ENCODE peak calls at places on chromosome 11, in five cellular contexts. One of them, this sample, is unnamed.

GRCh38 chr11:20450829-20451228 is 63.3 kb downstream of the PRMT3 start:
- DNase-seq in right atrium auricular region: no peak
- DNase-seq in brain microvascular endothelial cell: no peak
- DNase-seq in heart left ventricle: no peak
- DNase-seq in prostate gland: no peak
- DNase-seq in this sample: no peak

GRCh38 chr11:126277780-126278179 is 5.1 kb upstream of the TIRAP start:
- DNase-seq in brain microvascular endothelial cell: no peak
- DNase-seq in right atrium auricular region: no peak
- DNase-seq in prostate gland: no peak
- DNase-seq in heart left ventricle: no peak
- DNase-seq in this sample: no peak

GRCh38 chr11:99814738-99815137 is 794.0 kb downstream of the CNTN5 start:
- DNase-seq in prostate gland: no peak
- DNase-seq in heart left ventricle: no peak
- DNase-seq in right atrium auricular region: no peak
- DNase-seq in brain microvascular endothelial cell: no peak
- DNase-seq in this sample: no peak

GRCh38 chr11:66491315-66491935 is 11.2 kb downstream of the DPP3 start:
- DNase-seq in prostate gland: no peak
- DNase-seq in brain microvascular endothelial cell: no peak
- DNase-seq in heart left ventricle: peak; percentile 11
- DNase-seq in right atrium auricular region: no peak
- DNase-seq in this sample: no peak

GRCh38 chr11:67278939-67279588 is 10.0 kb upstream of the ANKRD13D start:
- DNase-seq in prostate gland: no peak
- DNase-seq in heart left ventricle: peak; percentile 14
- DNase-seq in right atrium auricular region: no peak
- DNase-seq in brain microvascular endothelial cell: no peak
- DNase-seq in this sample: no peak

GRCh38 chr11:123062892-123063395 is 1.0 kb upstream of the HSPA8 start:
- DNase-seq in prostate gland: no peak
- DNase-seq in brain microvascular endothelial cell: peak; percentile 28
- DNase-seq in right atrium auricular region: no peak
- DNase-seq in heart left ventricle: no peak
- DNase-seq in this sample: no peak

GRCh38 chr11:114088216-114088615 is 28.7 kb downstream of the ZBTB16 start:
- DNase-seq in right atrium auricular region: no peak
- DNase-seq in prostate gland: no peak
- DNase-seq in brain microvascular endothelial cell: no peak
- DNase-seq in heart left ventricle: no peak
- DNase-seq in this sample: no peak

GRCh38 chr11:46666516-46666915 is 33.9 kb downstream of the ARHGAP1 start:
- DNase-seq in right atrium auricular region: no peak
- DNase-seq in prostate gland: no peak
- DNase-seq in heart left ventricle: peak; percentile 41
- DNase-seq in brain microvascular endothelial cell: no peak
- DNase-seq in this sample: no peak

GRCh38 chr11:64694026-64694755 is 28.8 kb downstream of the NRXN2 start:
- DNase-seq in prostate gland: no peak
- DNase-seq in right atrium auricular region: no peak
- DNase-seq in brain microvascular endothelial cell: no peak
- DNase-seq in heart left ventricle: no peak
- DNase-seq in this sample: no peak

GRCh38 chr11:117390743-117391142 is 63.1 kb downstream of the CEP164 start:
- DNase-seq in brain microvascular endothelial cell: no peak
- DNase-seq in right atrium auricular region: no peak
- DNase-seq in prostate gland: no peak
- DNase-seq in heart left ventricle: no peak
- DNase-seq in this sample: no peak

GRCh38 chr11:65116370-65117205 is 913 bp downstream of the ZNHIT2 start:
- DNase-seq in heart left ventricle: peak; percentile 48
- DNase-seq in right atrium auricular region: no peak
- DNase-seq in brain microvascular endothelial cell: no peak
- DNase-seq in prostate gland: no peak
- DNase-seq in this sample: no peak

GRCh38 chr11:65013130-65013691 is 749 bp upstream of the ARL2 start:
- DNase-seq in prostate gland: peak; percentile 84
- DNase-seq in right atrium auricular region: peak; percentile 96
- DNase-seq in brain microvascular endothelial cell: peak; percentile 83
- DNase-seq in heart left ventricle: peak; percentile 93
- DNase-seq in this sample: no peak

GRCh38 chr11:102115557-102115956 is 5.3 kb downstream of the YAP1 start:
- DNase-seq in heart left ventricle: no peak
- DNase-seq in prostate gland: peak; percentile 54
- DNase-seq in brain microvascular endothelial cell: peak; percentile 65
- DNase-seq in right atrium auricular region: no peak
- DNase-seq in this sample: no peak

GRCh38 chr11:117090111-117090706 is 8.0 kb downstream of the SIK3 start:
- DNase-seq in prostate gland: no peak
- DNase-seq in brain microvascular endothelial cell: no peak
- DNase-seq in right atrium auricular region: no peak
- DNase-seq in heart left ventricle: no peak
- DNase-seq in this sample: no peak

GRCh38 chr11:78212586-78213371 is 24.1 kb downstream of the USP35 start:
- DNase-seq in right atrium auricular region: no peak
- DNase-seq in heart left ventricle: no peak
- DNase-seq in brain microvascular endothelial cell: no peak
- DNase-seq in prostate gland: no peak
- DNase-seq in this sample: no peak

GRCh38 chr11:85279267-85279666 is 347.9 kb downstream of the DLG2 start:
- DNase-seq in heart left ventricle: no peak
- DNase-seq in prostate gland: no peak
- DNase-seq in right atrium auricular region: no peak
- DNase-seq in brain microvascular endothelial cell: no peak
- DNase-seq in this sample: no peak

GRCh38 chr11:61071208-61071681 is 31.0 kb upstream of the CD5 start:
- DNase-seq in right atrium auricular region: no peak
- DNase-seq in prostate gland: no peak
- DNase-seq in brain microvascular endothelial cell: no peak
- DNase-seq in heart left ventricle: no peak
- DNase-seq in this sample: no peak

GRCh38 chr11:127670372-127670771 is 669.8 kb upstream of the KIRREL3 start:
- DNase-seq in heart left ventricle: no peak
- DNase-seq in brain microvascular endothelial cell: no peak
- DNase-seq in right atrium auricular region: no peak
- DNase-seq in prostate gland: no peak
- DNase-seq in this sample: no peak

GRCh38 chr11:103091810-103092524 is at the start of gene DCUN1D5:
- DNase-seq in prostate gland: peak; percentile 96
- DNase-seq in brain microvascular endothelial cell: peak; percentile 96
- DNase-seq in heart left ventricle: peak; percentile 98
- DNase-seq in right atrium auricular region: peak; percentile 98
- DNase-seq in this sample: peak; percentile 97

GRCh38 chr11:34012734-34013133 is 38.8 kb upstream of the CAPRIN1 start:
- DNase-seq in heart left ventricle: no peak
- DNase-seq in prostate gland: no peak
- DNase-seq in right atrium auricular region: no peak
- DNase-seq in brain microvascular endothelial cell: no peak
- DNase-seq in this sample: no peak

GRCh38 chr11:63747006-63747405 is 21.6 kb downstream of the ZFTA start:
- DNase-seq in right atrium auricular region: no peak
- DNase-seq in brain microvascular endothelial cell: no peak
- DNase-seq in prostate gland: no peak
- DNase-seq in heart left ventricle: no peak
- DNase-seq in this sample: no peak

GRCh38 chr11:119774180-119774763 is 45.3 kb upstream of the NECTIN1 start:
- DNase-seq in heart left ventricle: no peak
- DNase-seq in right atrium auricular region: no peak
- DNase-seq in prostate gland: no peak
- DNase-seq in brain microvascular endothelial cell: no peak
- DNase-seq in this sample: no peak

GRCh38 chr11:9490376-9490775 is 29.6 kb downstream of the ZNF143 start:
- DNase-seq in brain microvascular endothelial cell: no peak
- DNase-seq in right atrium auricular region: no peak
- DNase-seq in prostate gland: no peak
- DNase-seq in heart left ventricle: no peak
- DNase-seq in this sample: no peak

GRCh38 chr11:9494316-9494715 is 33.5 kb downstream of the ZNF143 start:
- DNase-seq in right atrium auricular region: no peak
- DNase-seq in brain microvascular endothelial cell: no peak
- DNase-seq in heart left ventricle: no peak
- DNase-seq in prostate gland: no peak
- DNase-seq in this sample: no peak

GRCh38 chr11:9489366-9489765 is 28.6 kb downstream of the ZNF143 start:
- DNase-seq in heart left ventricle: no peak
- DNase-seq in brain microvascular endothelial cell: peak; percentile 3
- DNase-seq in prostate gland: no peak
- DNase-seq in right atrium auricular region: no peak
- DNase-seq in this sample: no peak

GRCh38 chr11:9495780-9496514 is 35.1 kb downstream of the ZNF143 start:
- DNase-seq in brain microvascular endothelial cell: no peak
- DNase-seq in prostate gland: no peak
- DNase-seq in right atrium auricular region: no peak
- DNase-seq in heart left ventricle: no peak
- DNase-seq in this sample: no peak

GRCh38 chr11:9493492-9493891 is 32.7 kb downstream of the ZNF143 start:
- DNase-seq in brain microvascular endothelial cell: no peak
- DNase-seq in prostate gland: no peak
- DNase-seq in right atrium auricular region: no peak
- DNase-seq in heart left ventricle: no peak
- DNase-seq in this sample: no peak
- H3K36me3 ChIP-seq in brain microvascular endothelial cell: peaks cover 20% of the 10 kb centered on the region
- H3K36me3 ChIP-seq in prostate gland: no peaks in the 10 kb centered on the region
- H3K36me3 ChIP-seq in right atrium auricular region: peaks cover 60% of the 10 kb centered on the region
- H3K36me3 ChIP-seq in heart left ventricle: peaks cover 85% of the 10 kb centered on the region
- H3K36me3 ChIP-seq in this sample: no peaks in the 10 kb centered on the region

GRCh38 chr11:130891326-130891725 is 25.0 kb downstream of the SNX19 start:
- DNase-seq in right atrium auricular region: no peak
- DNase-seq in heart left ventricle: no peak
- DNase-seq in prostate gland: no peak
- DNase-seq in brain microvascular endothelial cell: no peak
- DNase-seq in this sample: no peak
- H3K36me3 ChIP-seq in right atrium auricular region: peaks cover 37% of the 10 kb centered on the region
- H3K36me3 ChIP-seq in heart left ventricle: peaks cover 69% of the 10 kb centered on the region
- H3K36me3 ChIP-seq in prostate gland: peaks cover 2% of the 10 kb centered on the region
- H3K36me3 ChIP-seq in brain microvascular endothelial cell: peaks cover 25% of the 10 kb centered on the region
- H3K36me3 ChIP-seq in this sample: no peaks in the 10 kb centered on the region

DNA sequence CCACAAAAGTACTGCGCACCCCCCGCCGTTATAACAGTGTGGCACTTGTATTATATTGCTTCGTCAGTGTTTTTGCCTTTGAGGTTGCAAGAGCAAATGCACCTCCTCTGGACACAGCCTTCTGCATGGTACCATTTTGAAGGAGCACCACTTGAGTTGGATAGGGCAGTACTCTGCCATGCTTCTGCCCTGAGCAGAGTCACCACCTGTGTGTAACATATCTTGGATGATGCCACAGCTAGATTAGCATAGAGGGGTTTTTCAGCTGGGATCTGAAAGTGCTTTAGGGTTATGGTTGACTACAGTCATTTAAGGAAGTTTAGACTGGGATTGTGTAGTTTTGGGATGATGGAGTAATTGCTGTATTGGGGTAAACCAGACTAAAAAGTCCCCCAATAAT is 78.8 kb downstream of the PPP6R3 start:
- DNase-seq in heart left ventricle: no peak
- DNase-seq in prostate gland: no peak
- DNase-seq in brain microvascular endothelial cell: no peak
- DNase-seq in right atrium auricular region: no peak
- DNase-seq in this sample: no peak
- H3K36me3 ChIP-seq in heart left ventricle: peaks cover 52% of the 10 kb centered on the region
- H3K36me3 ChIP-seq in prostate gland: no peaks in the 10 kb centered on the region
- H3K36me3 ChIP-seq in brain microvascular endothelial cell: peaks cover 13% of the 10 kb centered on the region
- H3K36me3 ChIP-seq in right atrium auricular region: peaks cover 19% of the 10 kb centered on the region
- H3K36me3 ChIP-seq in this sample: no peaks in the 10 kb centered on the region

GRCh38 chr11:134845474-134846435 is 433.7 kb upstream of the B3GAT1 start:
- DNase-seq in prostate gland: no peak
- DNase-seq in brain microvascular endothelial cell: no peak
- DNase-seq in right atrium auricular region: no peak
- DNase-seq in heart left ventricle: no peak
- DNase-seq in this sample: no peak
- H3K36me3 ChIP-seq in prostate gland: no peaks in the 10 kb centered on the region
- H3K36me3 ChIP-seq in brain microvascular endothelial cell: no peaks in the 10 kb centered on the region
- H3K36me3 ChIP-seq in right atrium auricular region: no peaks in the 10 kb centered on the region
- H3K36me3 ChIP-seq in heart left ventricle: no peaks in the 10 kb centered on the region
- H3K36me3 ChIP-seq in this sample: no peaks in the 10 kb centered on the region

GRCh38 chr11:70049045-70049444 is 29.1 kb upstream of the ANO1 start:
- DNase-seq in right atrium auricular region: no peak
- DNase-seq in heart left ventricle: no peak
- DNase-seq in brain microvascular endothelial cell: no peak
- DNase-seq in prostate gland: no peak
- DNase-seq in this sample: peak; percentile 65

GRCh38 chr11:70054020-70054419 is 24.1 kb upstream of the ANO1 start:
- DNase-seq in heart left ventricle: no peak
- DNase-seq in right atrium auricular region: peak; percentile 23
- DNase-seq in brain microvascular endothelial cell: no peak
- DNase-seq in prostate gland: no peak
- DNase-seq in this sample: peak; percentile 46

GRCh38 chr11:70046089-70046488 is 32.0 kb upstream of the ANO1 start:
- DNase-seq in brain microvascular endothelial cell: no peak
- DNase-seq in right atrium auricular region: no peak
- DNase-seq in prostate gland: no peak
- DNase-seq in heart left ventricle: no peak
- DNase-seq in this sample: peak; percentile 19

GRCh38 chr11:70048279-70049024 is 29.7 kb upstream of the ANO1 start:
- DNase-seq in prostate gland: peak; percentile 92
- DNase-seq in right atrium auricular region: no peak
- DNase-seq in heart left ventricle: no peak
- DNase-seq in brain microvascular endothelial cell: no peak
- DNase-seq in this sample: peak; percentile 49

GRCh38 chr11:70050243-70050642 is 27.9 kb upstream of the ANO1 start:
- DNase-seq in prostate gland: no peak
- DNase-seq in brain microvascular endothelial cell: no peak
- DNase-seq in heart left ventricle: no peak
- DNase-seq in right atrium auricular region: peak; percentile 47
- DNase-seq in this sample: no peak
- H3K36me3 ChIP-seq in prostate gland: no peaks in the 10 kb centered on the region
- H3K36me3 ChIP-seq in brain microvascular endothelial cell: no peaks in the 10 kb centered on the region
- H3K36me3 ChIP-seq in heart left ventricle: no peaks in the 10 kb centered on the region
- H3K36me3 ChIP-seq in right atrium auricular region: no peaks in the 10 kb centered on the region
- H3K36me3 ChIP-seq in this sample: no peaks in the 10 kb centered on the region

This sample was measured in vagina.